ENCODE peak calls at places on chromosomes 3 and 15, in eight cellular contexts. One of them, this sample, is unnamed.

GRCh38 chr3:104412608-104413580 is 953.8 kb upstream of the ALCAM start:
- DNase-seq in posterior vena cava: no peak
- DNase-seq in Peyer's patch: no peak
- DNase-seq in NCI-H1436: no peak
- DNase-seq in GM12892: no peak
- DNase-seq in dorsolateral prefrontal cortex: no peak
- DNase-seq in OCI-LY7: no peak
- DNase-seq in activated B cell treated with CpG ODN at 0.5 μM for 24 hours: no peak
- DNase-seq in this sample: no peak

GRCh38 chr3:31250116-31250813 is 282.5 kb upstream of the STT3B start:
- DNase-seq in posterior vena cava: no peak
- DNase-seq in Peyer's patch: no peak
- DNase-seq in NCI-H1436: no peak
- DNase-seq in GM12892: no peak
- DNase-seq in dorsolateral prefrontal cortex: no peak
- DNase-seq in OCI-LY7: no peak
- DNase-seq in activated B cell treated with CpG ODN at 0.5 μM for 24 hours: no peak
- DNase-seq in this sample: no peak

GRCh38 chr3:163572856-163573255 is 1505.4 kb downstream of the SI start:
- DNase-seq in posterior vena cava: no peak
- DNase-seq in Peyer's patch: no peak
- DNase-seq in NCI-H1436: no peak
- DNase-seq in GM12892: no peak
- DNase-seq in dorsolateral prefrontal cortex: no peak
- DNase-seq in OCI-LY7: no peak
- DNase-seq in activated B cell treated with CpG ODN at 0.5 μM for 24 hours: no peak
- DNase-seq in this sample: no peak

GRCh38 chr3:177563381-177563780 is 366.1 kb upstream of the TBL1XR1 start:
- DNase-seq in posterior vena cava: no peak
- DNase-seq in Peyer's patch: no peak
- DNase-seq in NCI-H1436: no peak
- DNase-seq in GM12892: no peak
- DNase-seq in dorsolateral prefrontal cortex: no peak
- DNase-seq in OCI-LY7: no peak
- DNase-seq in activated B cell treated with CpG ODN at 0.5 μM for 24 hours: no peak
- DNase-seq in this sample: no peak

GRCh38 chr15:58473720-58474119 is 41.9 kb downstream of the LIPC start:
- DNase-seq in posterior vena cava: no peak
- DNase-seq in Peyer's patch: no peak
- DNase-seq in NCI-H1436: no peak
- DNase-seq in GM12892: no peak
- DNase-seq in dorsolateral prefrontal cortex: no peak
- DNase-seq in OCI-LY7: no peak
- DNase-seq in activated B cell treated with CpG ODN at 0.5 μM for 24 hours: no peak
- DNase-seq in this sample: no peak

GRCh38 chr3:153625506-153625905 is 463.5 kb downstream of the RAP2B start:
- DNase-seq in posterior vena cava: no peak
- DNase-seq in Peyer's patch: no peak
- DNase-seq in NCI-H1436: no peak
- DNase-seq in GM12892: no peak
- DNase-seq in dorsolateral prefrontal cortex: no peak
- DNase-seq in OCI-LY7: peak; percentile 43
- DNase-seq in activated B cell treated with CpG ODN at 0.5 μM for 24 hours: no peak
- DNase-seq in this sample: no peak

GRCh38 chr3:66507631-66508260 is 6.9 kb upstream of the LRIG1 start:
- DNase-seq in posterior vena cava: no peak
- DNase-seq in Peyer's patch: no peak
- DNase-seq in NCI-H1436: no peak
- DNase-seq in GM12892: no peak
- DNase-seq in dorsolateral prefrontal cortex: no peak
- DNase-seq in OCI-LY7: no peak
- DNase-seq in activated B cell treated with CpG ODN at 0.5 μM for 24 hours: no peak
- DNase-seq in this sample: no peak

GRCh38 chr3:59451800-59452741 is 402.2 kb upstream of the CFAP20DC start:
- DNase-seq in posterior vena cava: no peak
- DNase-seq in Peyer's patch: no peak
- DNase-seq in NCI-H1436: no peak
- DNase-seq in GM12892: no peak
- DNase-seq in dorsolateral prefrontal cortex: no peak
- DNase-seq in OCI-LY7: peak; percentile 12
- DNase-seq in activated B cell treated with CpG ODN at 0.5 μM for 24 hours: no peak
- DNase-seq in this sample: no peak

GRCh38 chr3:150447631-150448465 is 39.8 kb downstream of the TSC22D2 start:
- DNase-seq in posterior vena cava: no peak
- DNase-seq in Peyer's patch: no peak
- DNase-seq in NCI-H1436: no peak
- DNase-seq in GM12892: no peak
- DNase-seq in dorsolateral prefrontal cortex: no peak
- DNase-seq in OCI-LY7: no peak
- DNase-seq in activated B cell treated with CpG ODN at 0.5 μM for 24 hours: no peak
- DNase-seq in this sample: no peak

GRCh38 chr15:31442203-31443090 is 115.8 kb downstream of the KLF13 start:
- DNase-seq in posterior vena cava: peak; percentile 47
- DNase-seq in Peyer's patch: no peak
- DNase-seq in NCI-H1436: no peak
- DNase-seq in GM12892: no peak
- DNase-seq in dorsolateral prefrontal cortex: no peak
- DNase-seq in OCI-LY7: peak; percentile 77
- DNase-seq in activated B cell treated with CpG ODN at 0.5 μM for 24 hours: no peak
- DNase-seq in this sample: no peak

GRCh38 chr15:78457101-78457500 is 19.1 kb downstream of the IREB2 start:
- DNase-seq in posterior vena cava: no peak
- DNase-seq in Peyer's patch: no peak
- DNase-seq in NCI-H1436: no peak
- DNase-seq in GM12892: no peak
- DNase-seq in dorsolateral prefrontal cortex: no peak
- DNase-seq in OCI-LY7: no peak
- DNase-seq in activated B cell treated with CpG ODN at 0.5 μM for 24 hours: no peak
- DNase-seq in this sample: no peak

GRCh38 chr3:136545664-136546266 is 206.4 kb downstream of the STAG1 start:
- DNase-seq in posterior vena cava: no peak
- DNase-seq in Peyer's patch: no peak
- DNase-seq in NCI-H1436: peak; percentile 6
- DNase-seq in GM12892: no peak
- DNase-seq in dorsolateral prefrontal cortex: no peak
- DNase-seq in OCI-LY7: no peak
- DNase-seq in activated B cell treated with CpG ODN at 0.5 μM for 24 hours: no peak
- DNase-seq in this sample: no peak

GRCh38 chr3:188489639-188490405 is 335.9 kb downstream of the LPP start:
- DNase-seq in posterior vena cava: no peak
- DNase-seq in Peyer's patch: no peak
- DNase-seq in NCI-H1436: no peak
- DNase-seq in GM12892: no peak
- DNase-seq in dorsolateral prefrontal cortex: no peak
- DNase-seq in OCI-LY7: peak; percentile 86
- DNase-seq in activated B cell treated with CpG ODN at 0.5 μM for 24 hours: no peak
- DNase-seq in this sample: peak; percentile 79

GRCh38 chr3:26653811-26654379 is 31.3 kb downstream of the LRRC3B start:
- DNase-seq in posterior vena cava: no peak
- DNase-seq in Peyer's patch: no peak
- DNase-seq in NCI-H1436: no peak
- DNase-seq in GM12892: no peak
- DNase-seq in dorsolateral prefrontal cortex: no peak
- DNase-seq in OCI-LY7: no peak
- DNase-seq in activated B cell treated with CpG ODN at 0.5 μM for 24 hours: no peak
- DNase-seq in this sample: no peak

GRCh38 chr15:89673162-89673506 is 6.0 kb downstream of the PLIN1 start:
- DNase-seq in posterior vena cava: no peak
- DNase-seq in Peyer's patch: peak; percentile 49
- DNase-seq in NCI-H1436: peak; percentile 49
- DNase-seq in GM12892: no peak
- DNase-seq in dorsolateral prefrontal cortex: no peak
- DNase-seq in OCI-LY7: peak; percentile 48
- DNase-seq in activated B cell treated with CpG ODN at 0.5 μM for 24 hours: no peak
- DNase-seq in this sample: no peak

GRCh38 chr3:160564949-160565441 is 376 bp downstream of the KPNA4 start:
- DNase-seq in posterior vena cava: peak; percentile 92
- DNase-seq in Peyer's patch: peak; percentile 84
- DNase-seq in NCI-H1436: peak; percentile 39
- DNase-seq in GM12892: peak; percentile 40
- DNase-seq in dorsolateral prefrontal cortex: peak; percentile 36
- DNase-seq in OCI-LY7: peak; percentile 74
- DNase-seq in activated B cell treated with CpG ODN at 0.5 μM for 24 hours: no peak
- DNase-seq in this sample: no peak